ENCODE peak calls at places on chromosomes 6 and 20, in six cellular contexts. One of them, this sample, is unnamed.
A peak's percentile ranks its signal among the peaks of the same experiment; 100 is the strongest.

GRCh38 chr20:44752099-44752931 is 6.7 kb downstream of the KCNK15 start:
- DNase-seq in ovary: no peak
- DNase-seq in transverse colon: no peak
- DNase-seq in A549: no peak
- DNase-seq in sigmoid colon: no peak
- DNase-seq in tibial nerve: no peak
- DNase-seq in this sample: no peak

GRCh38 chr6:130282234-130282995 is 59.7 kb upstream of the SAMD3 start:
- DNase-seq in ovary: no peak
- DNase-seq in transverse colon: no peak
- DNase-seq in A549: no peak
- DNase-seq in sigmoid colon: no peak
- DNase-seq in tibial nerve: no peak
- DNase-seq in this sample: no peak

GRCh38 chr6:42561986-42562385 is 1.8 kb upstream of the UBR2 start:
- DNase-seq in ovary: no peak
- DNase-seq in transverse colon: no peak
- DNase-seq in A549: no peak
- DNase-seq in sigmoid colon: no peak
- DNase-seq in tibial nerve: no peak
- DNase-seq in this sample: no peak

GRCh38 chr6:96249748-96250147 is 234.0 kb downstream of the FUT9 start:
- DNase-seq in ovary: no peak
- DNase-seq in transverse colon: no peak
- DNase-seq in A549: no peak
- DNase-seq in sigmoid colon: no peak
- DNase-seq in tibial nerve: no peak
- DNase-seq in this sample: no peak

GRCh38 chr20:2230671-2231488 is 64.9 kb upstream of the TGM3 start:
- DNase-seq in ovary: no peak
- DNase-seq in transverse colon: peak; percentile 16
- DNase-seq in A549: no peak
- DNase-seq in sigmoid colon: no peak
- DNase-seq in tibial nerve: no peak
- DNase-seq in this sample: no peak

GRCh38 chr6:159935065-159935464 is 33.8 kb upstream of the IGF2R start:
- DNase-seq in ovary: no peak
- DNase-seq in transverse colon: no peak
- DNase-seq in A549: no peak
- DNase-seq in sigmoid colon: no peak
- DNase-seq in tibial nerve: no peak
- DNase-seq in this sample: no peak

GRCh38 chr6:33249732-33250625 is 21.7 kb downstream of the VPS52 start:
- DNase-seq in ovary: peak; percentile 47
- DNase-seq in transverse colon: no peak
- DNase-seq in A549: no peak
- DNase-seq in sigmoid colon: peak; percentile 68
- DNase-seq in tibial nerve: no peak
- DNase-seq in this sample: no peak

GRCh38 chr6:106162926-106163325 is 76.8 kb downstream of the PRDM1 start:
- DNase-seq in ovary: no peak
- DNase-seq in transverse colon: no peak
- DNase-seq in A549: no peak
- DNase-seq in sigmoid colon: no peak
- DNase-seq in tibial nerve: no peak
- DNase-seq in this sample: no peak

GRCh38 chr6:34319471-34319885 is 70.7 kb upstream of the SMIM29 start:
- DNase-seq in ovary: no peak
- DNase-seq in transverse colon: no peak
- DNase-seq in A549: no peak
- DNase-seq in sigmoid colon: no peak
- DNase-seq in tibial nerve: no peak
- DNase-seq in this sample: peak; percentile 31

GRCh38 chr6:26597389-26597766 is 625 bp downstream of the ABT1 start:
- DNase-seq in ovary: no peak
- DNase-seq in transverse colon: no peak
- DNase-seq in A549: no peak
- DNase-seq in sigmoid colon: no peak
- DNase-seq in tibial nerve: no peak
- DNase-seq in this sample: no peak

GRCh38 chr6:13453771-13454251 is 33.6 kb downstream of the GFOD1 start:
- DNase-seq in ovary: no peak
- DNase-seq in transverse colon: no peak
- DNase-seq in A549: peak; percentile 46
- DNase-seq in sigmoid colon: no peak
- DNase-seq in tibial nerve: no peak
- DNase-seq in this sample: no peak

GRCh38 chr6:145289573-145289972 is 445.7 kb downstream of the EPM2A start:
- DNase-seq in ovary: no peak
- DNase-seq in transverse colon: no peak
- DNase-seq in A549: no peak
- DNase-seq in sigmoid colon: no peak
- DNase-seq in tibial nerve: no peak
- DNase-seq in this sample: no peak

GRCh38 chr6:41901882-41902519 is 6.8 kb upstream of the USP49 start:
- DNase-seq in ovary: no peak
- DNase-seq in transverse colon: peak; percentile 10
- DNase-seq in A549: peak; percentile 52
- DNase-seq in sigmoid colon: no peak
- DNase-seq in tibial nerve: peak; percentile 10
- DNase-seq in this sample: no peak

GRCh38 chr20:50313223-50313820 is 122.7 kb downstream of the CEBPB start:
- DNase-seq in ovary: no peak
- DNase-seq in transverse colon: no peak
- DNase-seq in A549: peak; percentile 85
- DNase-seq in sigmoid colon: no peak
- DNase-seq in tibial nerve: no peak
- DNase-seq in this sample: no peak

GRCh38 chr6:41846666-41847237 is 48.4 kb downstream of the USP49 start:
- DNase-seq in ovary: no peak
- DNase-seq in transverse colon: peak; percentile 69
- DNase-seq in A549: peak; percentile 79
- DNase-seq in sigmoid colon: peak; percentile 69
- DNase-seq in tibial nerve: peak; percentile 76
- DNase-seq in this sample: no peak

GRCh38 chr6:146851837-146852236 is 253.1 kb downstream of the ADGB start:
- DNase-seq in ovary: no peak
- DNase-seq in transverse colon: no peak
- DNase-seq in A549: no peak
- DNase-seq in sigmoid colon: no peak
- DNase-seq in tibial nerve: no peak
- DNase-seq in this sample: no peak

GRCh38 chr6:17212541-17213371 is 68.4 kb upstream of the RBM24 start:
- DNase-seq in ovary: no peak
- DNase-seq in transverse colon: no peak
- DNase-seq in A549: no peak
- DNase-seq in sigmoid colon: peak; percentile 68
- DNase-seq in tibial nerve: no peak
- DNase-seq in this sample: no peak

GRCh38 chr20:59643616-59644061 is 39.3 kb downstream of the PHACTR3 start:
- DNase-seq in ovary: no peak
- DNase-seq in transverse colon: no peak
- DNase-seq in A549: no peak
- DNase-seq in sigmoid colon: peak; percentile 35
- DNase-seq in tibial nerve: no peak
- DNase-seq in this sample: peak; percentile 89

GRCh38 chr20:63005240-63005861 is 1.4 kb downstream of the BHLHE23 start:
- DNase-seq in ovary: no peak
- DNase-seq in transverse colon: no peak
- DNase-seq in A549: no peak
- DNase-seq in sigmoid colon: no peak
- DNase-seq in tibial nerve: no peak
- DNase-seq in this sample: no peak

GRCh38 chr6:1607557-1608221 is 2.0 kb upstream of the FOXC1 start:
- DNase-seq in ovary: no peak
- DNase-seq in transverse colon: no peak
- DNase-seq in A549: no peak
- DNase-seq in sigmoid colon: peak; percentile 66
- DNase-seq in tibial nerve: no peak
- DNase-seq in this sample: no peak

GRCh38 chr6:132063738-132064137 is 112.6 kb upstream of the CCN2 start:
- DNase-seq in ovary: no peak
- DNase-seq in transverse colon: no peak
- DNase-seq in A549: peak; percentile 73
- DNase-seq in sigmoid colon: no peak
- DNase-seq in tibial nerve: peak; percentile 10
- DNase-seq in this sample: no peak

GRCh38 chr6:156832166-156832743 is 55.1 kb downstream of the ARID1B start:
- DNase-seq in ovary: peak; percentile 47
- DNase-seq in transverse colon: no peak
- DNase-seq in A549: peak; percentile 50
- DNase-seq in sigmoid colon: no peak
- DNase-seq in tibial nerve: peak; percentile 47
- DNase-seq in this sample: no peak

GRCh38 chr6:56459030-56459805 is 183.5 kb downstream of the DST start:
- DNase-seq in ovary: no peak
- DNase-seq in transverse colon: no peak
- DNase-seq in A549: no peak
- DNase-seq in sigmoid colon: no peak
- DNase-seq in tibial nerve: no peak
- DNase-seq in this sample: no peak

GRCh38 chr20:38833857-38834164 is 28.3 kb downstream of the PPP1R16B start:
- DNase-seq in ovary: no peak
- DNase-seq in transverse colon: no peak
- DNase-seq in A549: no peak
- DNase-seq in sigmoid colon: no peak
- DNase-seq in tibial nerve: no peak
- DNase-seq in this sample: no peak

GRCh38 chr6:152380993-152381898 is 255.9 kb downstream of the SYNE1 start:
- DNase-seq in ovary: peak; percentile 79
- DNase-seq in transverse colon: peak; percentile 53
- DNase-seq in A549: peak; percentile 89
- DNase-seq in sigmoid colon: peak; percentile 95
- DNase-seq in tibial nerve: peak; percentile 75
- DNase-seq in this sample: no peak

GRCh38 chr20:37518606-37519507 is 2.2 kb upstream of the NNAT start:
- DNase-seq in ovary: no peak
- DNase-seq in transverse colon: peak; percentile 30
- DNase-seq in A549: no peak
- DNase-seq in sigmoid colon: peak; percentile 91
- DNase-seq in tibial nerve: no peak
- DNase-seq in this sample: no peak

GRCh38 chr6:82957171-82957894 is 108.3 kb downstream of the UBE3D start:
- DNase-seq in ovary: no peak
- DNase-seq in transverse colon: no peak
- DNase-seq in A549: no peak
- DNase-seq in sigmoid colon: no peak
- DNase-seq in tibial nerve: no peak
- DNase-seq in this sample: peak; percentile 66

GRCh38 chr20:34532320-34532719 is 16.1 kb downstream of the DYNLRB1 start:
- DNase-seq in ovary: no peak
- DNase-seq in transverse colon: no peak
- DNase-seq in A549: no peak
- DNase-seq in sigmoid colon: no peak
- DNase-seq in tibial nerve: no peak
- DNase-seq in this sample: no peak

GRCh38 chr6:92130944-92131343 is 1288.4 kb downstream of the EPHA7 start:
- DNase-seq in ovary: no peak
- DNase-seq in transverse colon: no peak
- DNase-seq in A549: no peak
- DNase-seq in sigmoid colon: no peak
- DNase-seq in tibial nerve: no peak
- DNase-seq in this sample: no peak

GRCh38 chr6:92126983-92127382 is 1292.4 kb downstream of the EPHA7 start:
- DNase-seq in ovary: no peak
- DNase-seq in transverse colon: no peak
- DNase-seq in A549: no peak
- DNase-seq in sigmoid colon: no peak
- DNase-seq in tibial nerve: no peak
- DNase-seq in this sample: no peak

GRCh38 chr6:92132957-92133356 is 1286.4 kb downstream of the EPHA7 start:
- DNase-seq in ovary: no peak
- DNase-seq in transverse colon: no peak
- DNase-seq in A549: no peak
- DNase-seq in sigmoid colon: no peak
- DNase-seq in tibial nerve: no peak
- DNase-seq in this sample: no peak

DNA sequence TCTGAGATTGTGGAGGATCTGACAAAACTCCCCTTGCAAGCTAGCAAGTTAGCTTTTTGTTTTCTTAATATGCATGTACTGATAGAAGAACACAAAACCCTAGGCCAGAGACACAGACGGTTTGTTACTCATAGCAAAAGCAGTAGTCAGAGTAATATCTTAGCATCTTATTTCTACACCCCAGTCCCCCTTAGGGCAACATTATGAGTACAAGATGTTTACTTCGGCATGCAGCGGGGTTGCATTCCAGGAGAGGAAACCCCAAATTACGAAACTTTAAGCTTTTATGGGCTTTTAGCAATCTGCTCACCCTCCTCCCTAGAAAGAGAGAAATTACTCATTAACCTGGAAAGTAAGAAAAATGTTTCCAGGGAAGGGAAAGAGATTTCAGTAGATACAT is 1286.9 kb downstream of the EPHA7 start:
- DNase-seq in ovary: no peak
- DNase-seq in transverse colon: no peak
- DNase-seq in A549: no peak
- DNase-seq in sigmoid colon: no peak
- DNase-seq in tibial nerve: no peak
- DNase-seq in this sample: no peak
- TF ChIP-seq EP300 in ovary: no peak
- TF ChIP-seq EP300 in transverse colon: no peak
- TF ChIP-seq EP300 in A549: no peak
- TF ChIP-seq EP300 in sigmoid colon: no peak
- TF ChIP-seq EP300 in tibial nerve: no peak
- TF ChIP-seq EP300 in this sample: no peak

DNA sequence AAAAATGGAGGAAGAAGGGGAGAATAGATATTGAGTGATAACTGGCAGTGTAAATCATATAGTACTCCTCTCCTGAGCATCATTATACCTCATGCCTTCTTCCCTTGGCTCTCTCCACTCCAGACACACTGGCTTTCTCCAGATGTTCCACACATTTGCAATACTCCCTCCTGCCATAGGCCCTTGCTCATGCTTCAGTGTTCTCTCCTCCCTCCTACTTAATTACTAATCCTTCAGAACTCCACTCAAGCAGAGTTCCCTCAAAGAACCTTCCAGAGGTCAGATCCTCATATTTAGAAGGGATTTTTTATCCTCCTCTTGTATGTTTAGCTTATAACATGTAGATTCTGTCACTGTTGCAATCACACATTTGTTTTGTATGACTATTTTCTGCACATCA is 279.5 kb upstream of the SUPT3H start:
- DNase-seq in ovary: no peak
- DNase-seq in transverse colon: no peak
- DNase-seq in A549: no peak
- DNase-seq in sigmoid colon: no peak
- DNase-seq in tibial nerve: no peak
- DNase-seq in this sample: no peak
- H3K27ac ChIP-seq in ovary: no peak overlapping the region
- H3K27ac ChIP-seq in transverse colon: no peak overlapping the region
- H3K27ac ChIP-seq in A549: peak overlapping the region; percentile 84
- H3K27ac ChIP-seq in sigmoid colon: no peak overlapping the region
- H3K27ac ChIP-seq in tibial nerve: no peak overlapping the region
- H3K27ac ChIP-seq in this sample: no peak overlapping the region

GRCh38 chr6:135180458-135181332 is at the start of gene MYB:
- DNase-seq in ovary: peak; percentile 39
- DNase-seq in transverse colon: peak; percentile 82
- DNase-seq in A549: peak; percentile 59
- DNase-seq in sigmoid colon: no peak
- DNase-seq in tibial nerve: no peak
- DNase-seq in this sample: no peak
- TF ChIP-seq EP300 in ovary: no peak
- TF ChIP-seq EP300 in transverse colon: no peak
- TF ChIP-seq EP300 in A549: no peak
- TF ChIP-seq EP300 in sigmoid colon: no peak
- TF ChIP-seq EP300 in tibial nerve: no peak
- TF ChIP-seq EP300 in this sample: no peak

GRCh38 chr20:24149175-24149574 is 160.6 kb upstream of the GGTLC1 start:
- DNase-seq in ovary: no peak
- DNase-seq in transverse colon: no peak
- DNase-seq in A549: peak; percentile 11
- DNase-seq in sigmoid colon: no peak
- DNase-seq in tibial nerve: no peak
- DNase-seq in this sample: peak; percentile 39
- H3K27ac ChIP-seq in ovary: no peak overlapping the region
- H3K27ac ChIP-seq in transverse colon: no peak overlapping the region
- H3K27ac ChIP-seq in A549: no peak overlapping the region
- H3K27ac ChIP-seq in sigmoid colon: no peak overlapping the region
- H3K27ac ChIP-seq in tibial nerve: no peak overlapping the region
- H3K27ac ChIP-seq in this sample: no peak overlapping the region